ENCODE peak calls at places on chromosomes 2 and 18, in four cellular contexts. H is glutamatergic neuron, R is cardiac fibroblast, T is nucleus accumbens. E is an unnamed sample.

GRCh38 chr2:217434183-217434620 is 568.6 kb downstream of the TNS1 start:
- DNase-seq in T (peak), H (peak), R (peak), E (peak)

GRCh38 chr2:134443814-134444480 is 190.1 kb downstream of the MGAT5 start:
- DNase-seq in T (no peak), H (no peak), R (peak), E (no peak)

GRCh38 chr18:24559474-24560018 is 99.1 kb downstream of the HRH4 start:
- DNase-seq in H (no peak), R (no peak), T (no peak), E (no peak)

GRCh38 chr2:177124371-177124770 is 88.2 kb upstream of the HNRNPA3 start:
- DNase-seq in R (no peak), T (no peak), H (no peak), E (no peak)

GRCh38 chr2:203711399-203711798 is 5.0 kb downstream of the CD28 start:
- DNase-seq in T (no peak), H (no peak), R (no peak), E (no peak)

GRCh38 chr2:183927367-183928355 is 670.7 kb upstream of the ZNF804A start:
- DNase-seq in T (no peak), R (peak), H (no peak), E (peak)

GRCh38 chr2:177165103-177165583 is 47.5 kb upstream of the HNRNPA3 start:
- DNase-seq in H (no peak), R (peak), T (peak), E (peak)

GRCh38 chr2:72117029-72117428 is 30.6 kb downstream of the CYP26B1 start:
- DNase-seq in H (no peak), R (no peak), T (no peak), E (no peak)

GRCh38 chr2:100246163-100247145 is 75.8 kb downstream of the LONRF2 start:
- DNase-seq in R (peak), H (no peak), T (no peak), E (no peak)

GRCh38 chr2:233240897-233241296 is 10.6 kb upstream of the ATG16L1 start:
- DNase-seq in T (no peak), R (no peak), H (no peak), E (no peak)

GRCh38 chr2:216551234-216551633 is 52.6 kb downstream of the RPL37A start:
- DNase-seq in H (no peak), T (no peak), R (peak), E (no peak)

GRCh38 chr2:235026137-235026536 is 74.3 kb downstream of the SH3BP4 start:
- DNase-seq in H (no peak), R (peak), T (no peak), E (peak)

GRCh38 chr2:173185437-173185836 is 109.8 kb downstream of the MAP3K20 start:
- DNase-seq in R (no peak), H (no peak), T (no peak), E (no peak)

GRCh38 chr2:216014986-216015385 is 1.6 kb upstream of the MREG start:
- DNase-seq in T (no peak), H (no peak), R (no peak), E (no peak)

GRCh38 chr2:57542081-57542480 is 504.5 kb upstream of the VRK2 start:
- DNase-seq in T (no peak), H (no peak), R (no peak), E (no peak)

GRCh38 chr2:227146456-227146855 is 17.5 kb downstream of the COL4A4 start:
- DNase-seq in T (no peak), H (no peak), R (peak), E (no peak)

GRCh38 chr2:26722911-26723310 is 30.4 kb downstream of the KCNK3 start:
- DNase-seq in R (peak), H (no peak), T (no peak), E (no peak)

GRCh38 chr18:51666717-51667320 is 469.3 kb upstream of the MEX3C start:
- DNase-seq in H (peak), T (peak), R (peak), E (peak)

GRCh38 chr18:48028716-48029115 is 98.3 kb upstream of the SMAD2 start:
- DNase-seq in H (no peak), T (no peak), R (no peak), E (peak)

GRCh38 chr2:80706541-80706940 is 402.0 kb upstream of the LRRTM1 start:
- DNase-seq in H (no peak), R (no peak), T (no peak), E (no peak)

GRCh38 chr18:51255694-51256093 is 58.2 kb upstream of the MEX3C start:
- DNase-seq in R (peak), H (no peak), T (no peak), E (no peak)

GRCh38 chr2:119491776-119492525 is 32.3 kb downstream of the SCTR start:
- DNase-seq in T (no peak), H (no peak), R (peak), E (no peak)

GRCh38 chr2:96524482-96525210 is 11.9 kb upstream of the ARID5A start:
- DNase-seq in H (no peak), R (no peak), T (no peak), E (peak)

GRCh38 chr18:36692331-36692730 is 136.5 kb downstream of the TPGS2 start:
- DNase-seq in T (no peak), H (no peak), R (no peak), E (no peak)

GRCh38 chr2:71612581-71613520 is 159.5 kb downstream of the DYSF start:
- DNase-seq in H (no peak), R (no peak), T (no peak), E (peak)

GRCh38 chr2:228545041-228545440 is 363.6 kb upstream of the SPHKAP start:
- DNase-seq in T (no peak), H (no peak), R (peak), E (no peak)

GRCh38 chr2:51698005-51698404 is 666.1 kb upstream of the NRXN1 start:
- DNase-seq in T (no peak), H (no peak), R (no peak), E (no peak)

GRCh38 chr18:22422909-22423548 is 5.3 kb upstream of the CTAGE1 start:
- DNase-seq in T (no peak), R (peak), H (no peak), E (no peak)

GRCh38 chr18:58336605-58337004 is 292.3 kb downstream of the ALPK2 start:
- DNase-seq in T (no peak), R (no peak), H (no peak), E (no peak)

GRCh38 chr18:73841661-73842060 is 306.0 kb downstream of the FBXO15 start:
- DNase-seq in T (no peak), R (no peak), H (no peak), E (no peak)

GRCh38 chr18:7872569-7872968 is 305.5 kb downstream of the PTPRM start:
- DNase-seq in R (peak), T (no peak), H (no peak), E (no peak)

GRCh38 chr2:134636714-134637113 is 82.1 kb downstream of the TMEM163 start:
- DNase-seq in H (no peak), R (no peak), T (no peak), E (no peak)

GRCh38 chr2:55049794-55050132 is 488 bp downstream of the RTN4 start:
- DNase-seq in R (no peak), H (no peak), T (no peak), E (no peak)

GRCh38 chr2:216006164-216006663 is 7.1 kb downstream of the MREG start:
- DNase-seq in H (no peak), T (no peak), R (peak), E (no peak)

GRCh38 chr18:45722899-45723298 is 1.1 kb upstream of the SLC14A1 start:
- DNase-seq in T (peak), H (peak), R (peak), E (peak)

E was measured in sigmoid colon.